ENCODE peak calls at places on chromosomes 5 and 9, in five cellular contexts. G, P, O, W and R are unnamed samples.
A peak's percentile ranks its signal among the peaks of the same experiment; 100 is the strongest.

GRCh38 chr5:80834710-80835109 is 125.5 kb upstream of the RASGRF2 start:
- DNase-seq in G (no peak), P (no peak), W (no peak), O (no peak), R (no peak)

GRCh38 chr5:137126829-137127228 is 372.3 kb downstream of the SPOCK1 start:
- DNase-seq in G (no peak), O (no peak), W (no peak), P (no peak), R (no peak)

GRCh38 chr5:3249401-3249800 is 346.2 kb upstream of the IRX1 start:
- DNase-seq in P (no peak), G (no peak), W (no peak), O (no peak), R (no peak)

GRCh38 chr5:136802382-136802781 is 437.0 kb upstream of the TRPC7 start:
- DNase-seq in G (peak; percentile 34), W (peak; percentile 5), P (no peak), O (peak; percentile 24), R (peak; percentile 32)

GRCh38 chr5:355379-355935 is 33.9 kb downstream of the AHRR start:
- DNase-seq in O (no peak), P (no peak), G (no peak), W (no peak), R (no peak)

GRCh38 chr9:115024925-115025535 is 92.9 kb downstream of the TNC start:
- DNase-seq in P (no peak), G (no peak), W (no peak), O (no peak), R (no peak)

GRCh38 chr5:23208959-23209431 is 298.4 kb upstream of the PRDM9 start:
- DNase-seq in O (peak; percentile 68), G (peak; percentile 42), P (peak; percentile 79), W (peak; percentile 71), R (peak; percentile 53)

GRCh38 chr5:17891881-17892280 is 257.6 kb downstream of the TAF11L14 start:
- DNase-seq in G (no peak), P (no peak), W (no peak), O (no peak), R (no peak)

GRCh38 chr5:67196537-67197059 is at the start of gene CD180:
- DNase-seq in W (no peak), P (no peak), O (no peak), G (peak; percentile 80), R (no peak)

GRCh38 chr9:36194326-36195000 is 3.7 kb downstream of the CLTA start:
- DNase-seq in G (no peak), W (no peak), P (peak; percentile 28), O (no peak), R (no peak)

GRCh38 chr9:129237804-129238203 is 59.7 kb upstream of the IER5L start:
- DNase-seq in O (no peak), W (no peak), G (no peak), P (no peak), R (no peak)

GRCh38 chr5:62569466-62569865 is 9.2 kb upstream of the LRRC70 start:
- DNase-seq in P (no peak), W (no peak), O (no peak), G (no peak), R (no peak)

GRCh38 chr5:107340631-107341030 is 330.1 kb downstream of the EFNA5 start:
- DNase-seq in G (no peak), P (no peak), O (no peak), W (no peak), R (peak; percentile 34)

GRCh38 chr9:99680191-99680590 is 141.5 kb upstream of the NR4A3 start:
- DNase-seq in W (no peak), O (no peak), G (no peak), P (peak; percentile 58), R (no peak)

GRCh38 chr9:99682378-99682777 is 139.3 kb upstream of the NR4A3 start:
- DNase-seq in O (no peak), P (no peak), G (no peak), W (no peak), R (no peak)

GRCh38 chr9:99681113-99681512 is 140.6 kb upstream of the NR4A3 start:
- DNase-seq in O (no peak), P (no peak), G (no peak), W (no peak), R (no peak)

GRCh38 chr9:99677281-99677680 is 144.4 kb upstream of the NR4A3 start:
- DNase-seq in W (no peak), P (peak; percentile 50), G (no peak), O (no peak), R (no peak)

DNA sequence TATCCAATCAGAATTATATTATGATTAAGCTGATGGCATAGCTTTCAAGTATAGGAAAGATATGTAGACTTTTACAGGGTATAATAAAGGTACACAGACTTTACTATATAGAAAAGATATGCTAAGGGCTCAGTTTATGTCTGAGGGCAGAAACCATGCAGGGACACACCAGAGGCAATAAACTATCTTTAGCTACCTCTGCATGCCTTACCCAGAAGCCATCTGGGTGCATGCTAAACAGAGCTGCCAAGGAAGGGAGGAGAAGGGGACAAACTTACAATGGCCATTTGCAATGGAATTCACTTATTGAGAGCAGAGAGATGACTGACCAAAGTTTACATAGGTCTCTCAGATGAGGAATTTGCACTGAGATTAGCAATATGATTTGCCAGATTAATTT is 143.1 kb upstream of the NR4A3 start:
- DNase-seq in P (no peak), G (no peak), W (no peak), O (no peak), R (no peak)
- TF ChIP-seq CTCF in P (no peak), G (no peak), W (no peak), O (no peak), R (no peak)

GRCh38 chr5:111463304-111463703 is 49.0 kb downstream of the STARD4 start:
- DNase-seq in O (no peak), P (no peak), W (no peak), G (no peak), R (no peak)

GRCh38 chr5:111461261-111461671 is 51.1 kb downstream of the STARD4 start:
- DNase-seq in O (peak; percentile 40), P (peak; percentile 2), W (peak; percentile 63), G (peak; percentile 15), R (peak; percentile 62)

GRCh38 chr5:111461934-111462333 is 50.4 kb downstream of the STARD4 start:
- DNase-seq in W (no peak), P (no peak), G (peak; percentile 7), O (no peak), R (no peak)
- H3K27ac ChIP-seq in W (no peak overlapping the region), P (no peak overlapping the region), G (no peak overlapping the region), O (no peak overlapping the region), R (no peak overlapping the region)

GRCh38 chr9:137968235-137968634 is 90.7 kb downstream of the CACNA1B start:
- DNase-seq in G (peak; percentile 11), O (no peak), W (no peak), P (no peak), R (no peak)
- TF ChIP-seq CTCF in G (peak; percentile 45), O (no peak), W (no peak), P (no peak), R (no peak)

DNA sequence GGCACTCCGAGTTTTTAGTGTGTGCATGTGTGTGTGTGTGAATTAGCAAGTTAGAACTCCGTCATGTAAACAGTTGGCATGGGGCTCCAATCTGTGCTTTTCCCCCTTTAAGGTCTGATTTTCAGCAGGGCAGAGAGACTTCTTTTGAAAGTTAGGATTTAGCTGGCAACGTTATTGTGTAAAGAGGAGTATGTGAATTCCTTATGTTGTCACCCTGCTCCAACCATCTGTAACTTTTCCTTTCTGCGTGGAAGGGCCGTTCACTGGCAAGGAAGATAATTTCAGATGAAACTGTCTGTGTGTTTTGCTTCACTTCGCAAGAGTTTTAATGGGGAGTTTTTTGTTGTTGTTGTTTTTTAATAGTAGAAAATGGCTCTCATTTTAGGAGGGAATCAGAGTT is 342 bp downstream of the SGCD start:
- DNase-seq in G (no peak), O (no peak), W (no peak), P (no peak), R (no peak)
- H3K27ac ChIP-seq in G (no peak overlapping the region), O (peak overlapping the region; percentile 65), W (peak overlapping the region; percentile 69), P (peak overlapping the region; percentile 38), R (no peak overlapping the region)

DNA sequence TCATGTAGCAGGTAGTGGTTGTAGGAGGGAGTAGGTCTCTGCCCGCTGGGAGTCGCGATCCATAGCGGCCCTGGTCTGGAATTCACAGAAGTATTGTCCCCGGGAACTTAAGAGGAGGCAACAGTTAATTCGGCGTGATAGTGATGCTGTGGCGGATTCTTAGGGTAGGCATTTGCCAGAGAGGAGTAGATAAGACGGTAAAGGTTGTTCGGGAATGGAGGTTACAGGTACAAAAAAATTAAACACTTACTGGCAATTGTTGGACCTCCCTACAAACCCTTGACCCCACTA is 679 bp downstream of the SMC5 start:
- DNase-seq in O (no peak), G (no peak), W (no peak), P (no peak), R (no peak)
- TF ChIP-seq CTCF in O (no peak), G (no peak), W (no peak), P (no peak), R (no peak)

GRCh38 chr9:128022886-128023285 is 42.1 kb upstream of the EEIG1 start:
- DNase-seq in W (no peak), P (no peak), G (no peak), O (no peak), R (no peak)
- H3K27ac ChIP-seq in W (no peak overlapping the region), P (no peak overlapping the region), G (no peak overlapping the region), O (peak overlapping the region; percentile 41), R (no peak overlapping the region)

GRCh38 chr5:59765446-59765845 is 128.1 kb downstream of the PDE4D start:
- DNase-seq in O (no peak), G (no peak), W (no peak), P (no peak), R (no peak)

GRCh38 chr5:59764361-59764760 is 129.2 kb downstream of the PDE4D start:
- DNase-seq in O (no peak), W (no peak), P (no peak), G (peak; percentile 2), R (no peak)

GRCh38 chr5:59766394-59766793 is 127.1 kb downstream of the PDE4D start:
- DNase-seq in O (peak; percentile 58), P (peak; percentile 41), G (no peak), W (no peak), R (no peak)

GRCh38 chr5:59760798-59761348 is 132.7 kb downstream of the PDE4D start:
- DNase-seq in G (no peak), P (peak; percentile 88), O (peak; percentile 64), W (no peak), R (peak; percentile 38)

GRCh38 chr5:59763545-59763944 is 130.0 kb downstream of the PDE4D start:
- DNase-seq in G (no peak), O (no peak), W (no peak), P (no peak), R (no peak)
- TF ChIP-seq CTCF in G (no peak), O (no peak), W (no peak), P (no peak), R (no peak)

DNA sequence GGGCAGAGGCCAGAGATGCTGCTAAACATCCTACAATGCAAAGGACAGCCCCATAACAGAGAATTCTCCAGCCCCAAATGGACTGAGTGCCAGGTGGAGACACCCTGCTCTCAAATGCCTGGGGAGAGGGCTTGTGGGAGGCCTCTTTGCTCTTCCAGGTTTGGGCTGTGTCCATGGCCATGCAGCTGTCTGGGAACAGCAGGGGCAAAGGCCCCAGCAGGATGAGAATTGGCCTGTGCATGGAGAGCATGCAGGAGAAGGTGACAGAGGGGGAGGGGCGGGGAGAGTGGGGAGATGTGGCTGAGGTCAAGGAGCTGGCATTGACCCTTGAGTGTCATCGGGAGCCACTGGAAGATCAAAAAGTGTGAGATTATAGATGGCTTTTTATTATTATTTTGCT is 111.5 kb upstream of the ERCC6L2 start:
- DNase-seq in O (no peak), G (no peak), P (no peak), W (no peak), R (no peak)
- H3K27ac ChIP-seq in O (no peak overlapping the region), G (no peak overlapping the region), P (no peak overlapping the region), W (no peak overlapping the region), R (peak overlapping the region; percentile 11)